ENCODE peak calls at places on chromosomes 13 and 19, in six cellular contexts. One of them, this sample, is unnamed.

GRCh38 chr13:114128624-114129522 is 3.5 kb downstream of the RASA3 start:
- DNase-seq in GM12878: peak; percentile 81
- DNase-seq in HepG2: no peak
- DNase-seq in SK-N-SH: no peak
- DNase-seq in K562: peak; percentile 58
- DNase-seq in A549: no peak
- DNase-seq in this sample: no peak

GRCh38 chr19:41309225-41310030 is 544 bp upstream of the CCDC97 start:
- DNase-seq in SK-N-SH: no peak
- DNase-seq in HepG2: no peak
- DNase-seq in A549: no peak
- DNase-seq in GM12878: no peak
- DNase-seq in K562: no peak
- DNase-seq in this sample: no peak

GRCh38 chr13:44507639-44508038 is 68.5 kb downstream of the TSC22D1 start:
- DNase-seq in A549: no peak
- DNase-seq in K562: no peak
- DNase-seq in SK-N-SH: no peak
- DNase-seq in HepG2: no peak
- DNase-seq in GM12878: no peak
- DNase-seq in this sample: no peak

GRCh38 chr13:78659450-78660110 is 625 bp upstream of the OBI1 start:
- DNase-seq in A549: peak; percentile 1
- DNase-seq in SK-N-SH: peak; percentile 24
- DNase-seq in GM12878: no peak
- DNase-seq in HepG2: no peak
- DNase-seq in K562: no peak
- DNase-seq in this sample: no peak

GRCh38 chr19:18291019-18291524 is 9.7 kb upstream of the JUND start:
- DNase-seq in HepG2: no peak
- DNase-seq in K562: no peak
- DNase-seq in GM12878: no peak
- DNase-seq in SK-N-SH: peak; percentile 63
- DNase-seq in A549: no peak
- DNase-seq in this sample: no peak

GRCh38 chr19:52277471-52277870 is 8.1 kb downstream of the ZNF766 start:
- DNase-seq in GM12878: no peak
- DNase-seq in HepG2: no peak
- DNase-seq in A549: no peak
- DNase-seq in SK-N-SH: no peak
- DNase-seq in K562: no peak
- DNase-seq in this sample: no peak

GRCh38 chr13:23618341-23618740 is 48.1 kb downstream of the TNFRSF19 start:
- DNase-seq in GM12878: no peak
- DNase-seq in A549: peak; percentile 21
- DNase-seq in SK-N-SH: no peak
- DNase-seq in HepG2: no peak
- DNase-seq in K562: no peak
- DNase-seq in this sample: no peak

GRCh38 chr19:18208098-18208951 is 4.5 kb upstream of the RAB3A start:
- DNase-seq in SK-N-SH: peak; percentile 88
- DNase-seq in HepG2: no peak
- DNase-seq in GM12878: no peak
- DNase-seq in A549: no peak
- DNase-seq in K562: peak; percentile 73
- DNase-seq in this sample: peak; percentile 86

GRCh38 chr13:71962735-71963134 is 95.7 kb upstream of the DACH1 start:
- DNase-seq in SK-N-SH: no peak
- DNase-seq in GM12878: no peak
- DNase-seq in A549: no peak
- DNase-seq in K562: no peak
- DNase-seq in HepG2: no peak
- DNase-seq in this sample: no peak

GRCh38 chr13:21478881-21479808 is 20.0 kb upstream of the ZDHHC20 start:
- DNase-seq in SK-N-SH: peak; percentile 47
- DNase-seq in K562: peak; percentile 18
- DNase-seq in GM12878: no peak
- DNase-seq in HepG2: peak; percentile 72
- DNase-seq in A549: no peak
- DNase-seq in this sample: no peak

GRCh38 chr19:21604351-21604926 is 99.0 kb downstream of the ZNF429 start:
- DNase-seq in K562: no peak
- DNase-seq in HepG2: no peak
- DNase-seq in A549: no peak
- DNase-seq in SK-N-SH: no peak
- DNase-seq in GM12878: no peak
- DNase-seq in this sample: no peak

GRCh38 chr19:39843919-39844793 is 2.0 kb downstream of the FBL start:
- DNase-seq in SK-N-SH: peak; percentile 50
- DNase-seq in GM12878: no peak
- DNase-seq in A549: peak; percentile 89
- DNase-seq in HepG2: peak; percentile 51
- DNase-seq in K562: no peak
- DNase-seq in this sample: no peak

GRCh38 chr13:26771796-26772195 is 11.2 kb upstream of the GPR12 start:
- DNase-seq in A549: no peak
- DNase-seq in HepG2: no peak
- DNase-seq in GM12878: no peak
- DNase-seq in SK-N-SH: no peak
- DNase-seq in K562: no peak
- DNase-seq in this sample: no peak

GRCh38 chr19:38737297-38737865 is 6.9 kb downstream of the CAPN12 start:
- DNase-seq in SK-N-SH: no peak
- DNase-seq in GM12878: no peak
- DNase-seq in A549: no peak
- DNase-seq in HepG2: no peak
- DNase-seq in K562: no peak
- DNase-seq in this sample: no peak

GRCh38 chr19:50890422-50891252 is 17.4 kb downstream of the KLK2 start:
- DNase-seq in GM12878: peak; percentile 46
- DNase-seq in HepG2: no peak
- DNase-seq in SK-N-SH: no peak
- DNase-seq in A549: peak; percentile 39
- DNase-seq in K562: no peak
- DNase-seq in this sample: no peak

GRCh38 chr19:46761418-46761831 is 15.2 kb upstream of the STRN4 start:
- DNase-seq in HepG2: peak; percentile 55
- DNase-seq in GM12878: no peak
- DNase-seq in A549: no peak
- DNase-seq in K562: no peak
- DNase-seq in SK-N-SH: no peak
- DNase-seq in this sample: no peak

GRCh38 chr13:20526664-20527063 is 1.0 kb upstream of the CRYL1 start:
- DNase-seq in A549: no peak
- DNase-seq in K562: no peak
- DNase-seq in GM12878: no peak
- DNase-seq in HepG2: peak; percentile 20
- DNase-seq in SK-N-SH: no peak
- DNase-seq in this sample: no peak

GRCh38 chr13:88395804-88396203 is 724.6 kb downstream of the SLITRK5 start:
- DNase-seq in GM12878: no peak
- DNase-seq in HepG2: no peak
- DNase-seq in K562: no peak
- DNase-seq in SK-N-SH: no peak
- DNase-seq in A549: no peak
- DNase-seq in this sample: no peak

GRCh38 chr13:28544026-28544425 is 49.1 kb upstream of the FLT1 start:
- DNase-seq in A549: no peak
- DNase-seq in K562: no peak
- DNase-seq in GM12878: no peak
- DNase-seq in HepG2: no peak
- DNase-seq in SK-N-SH: no peak
- DNase-seq in this sample: no peak

GRCh38 chr13:21031594-21031993 is 29.8 kb downstream of the LATS2 start:
- DNase-seq in A549: no peak
- DNase-seq in HepG2: no peak
- DNase-seq in K562: no peak
- DNase-seq in SK-N-SH: no peak
- DNase-seq in GM12878: no peak
- DNase-seq in this sample: no peak

GRCh38 chr19:18320865-18321728 is 1.8 kb downstream of the LSM4 start:
- DNase-seq in K562: peak; percentile 38
- DNase-seq in SK-N-SH: no peak
- DNase-seq in A549: no peak
- DNase-seq in HepG2: no peak
- DNase-seq in GM12878: no peak
- DNase-seq in this sample: no peak

GRCh38 chr13:43908156-43909126 is 28.7 kb downstream of the LACC1 start:
- DNase-seq in HepG2: peak; percentile 20
- DNase-seq in SK-N-SH: peak; percentile 36
- DNase-seq in GM12878: no peak
- DNase-seq in K562: no peak
- DNase-seq in A549: peak; percentile 25
- DNase-seq in this sample: no peak

GRCh38 chr19:16418597-16418962 is 53.2 kb downstream of the EPS15L1 start:
- DNase-seq in K562: no peak
- DNase-seq in SK-N-SH: no peak
- DNase-seq in A549: no peak
- DNase-seq in GM12878: no peak
- DNase-seq in HepG2: no peak
- DNase-seq in this sample: no peak

GRCh38 chr19:16416574-16416973 is 55.2 kb downstream of the EPS15L1 start:
- DNase-seq in K562: no peak
- DNase-seq in A549: no peak
- DNase-seq in HepG2: no peak
- DNase-seq in SK-N-SH: no peak
- DNase-seq in GM12878: no peak
- DNase-seq in this sample: no peak

GRCh38 chr19:16417660-16418596 is 53.8 kb downstream of the EPS15L1 start:
- DNase-seq in GM12878: no peak
- DNase-seq in SK-N-SH: peak; percentile 91
- DNase-seq in K562: peak; percentile 87
- DNase-seq in HepG2: peak; percentile 30
- DNase-seq in A549: peak; percentile 69
- DNase-seq in this sample: peak; percentile 90

GRCh38 chr19:16415806-16416205 is 56.0 kb downstream of the EPS15L1 start:
- DNase-seq in HepG2: no peak
- DNase-seq in GM12878: no peak
- DNase-seq in K562: no peak
- DNase-seq in SK-N-SH: no peak
- DNase-seq in A549: no peak
- DNase-seq in this sample: no peak

DNA sequence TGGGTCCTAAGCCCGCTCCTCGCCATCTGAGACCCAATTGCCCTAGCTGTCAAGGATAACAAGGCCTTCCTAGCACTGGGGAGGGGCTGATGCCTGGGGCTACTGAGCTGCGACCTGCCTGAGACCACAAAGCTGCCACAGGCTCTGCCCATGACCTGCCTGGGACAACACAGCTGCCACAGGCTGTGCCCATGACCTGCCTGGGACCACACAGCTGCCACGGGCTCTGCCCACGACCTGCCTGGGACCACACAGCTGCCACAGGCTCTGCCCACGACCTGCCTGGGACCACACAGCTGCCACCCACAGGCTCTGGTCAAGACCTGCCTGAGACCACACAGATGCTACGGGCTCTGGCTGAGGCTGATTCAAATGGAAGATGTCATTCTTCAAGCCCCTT is 54.8 kb downstream of the EPS15L1 start:
- DNase-seq in SK-N-SH: no peak
- DNase-seq in HepG2: no peak
- DNase-seq in K562: no peak
- DNase-seq in GM12878: no peak
- DNase-seq in A549: no peak
- DNase-seq in this sample: no peak
- TF ChIP-seq CHD2 in SK-N-SH: no peak
- TF ChIP-seq CHD2 in HepG2: no peak
- TF ChIP-seq CHD2 in K562: no peak
- TF ChIP-seq CHD2 in GM12878: no peak
- TF ChIP-seq CHD2 in A549: no peak
- TF ChIP-seq CHD2 in this sample: no peak

DNA sequence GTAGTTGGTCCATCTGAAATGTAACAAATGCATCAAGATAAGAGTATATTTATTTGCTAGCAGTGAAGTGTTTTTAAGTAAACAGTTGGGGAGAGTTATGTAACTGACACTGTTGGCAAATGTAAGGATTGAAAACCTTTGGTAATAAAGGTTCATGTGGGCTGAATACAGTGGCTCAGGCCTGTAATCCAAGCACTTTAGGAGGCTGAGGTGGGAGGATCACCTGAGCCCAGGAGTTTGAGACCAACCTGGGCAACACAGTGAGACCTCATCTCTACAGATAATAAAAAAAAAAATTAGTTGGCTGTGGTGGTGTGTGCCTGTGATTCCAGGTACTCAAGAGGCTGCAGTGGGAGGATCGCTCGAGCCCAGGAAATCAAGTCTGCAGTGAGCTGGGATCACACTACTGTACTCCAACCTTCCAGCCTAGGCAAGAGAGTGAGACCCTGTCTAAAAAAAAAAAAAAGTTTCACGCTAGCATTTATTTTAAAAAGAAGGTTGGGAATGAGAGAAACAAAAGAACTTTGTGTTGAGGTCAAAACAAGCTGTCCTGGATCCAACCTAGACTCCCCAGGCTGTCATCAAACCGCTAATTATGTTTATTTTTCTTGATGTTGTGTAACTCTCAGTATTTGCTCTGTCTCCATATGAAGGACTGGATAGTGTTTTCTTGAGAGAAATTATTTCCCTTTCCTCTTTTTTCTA is 20.7 kb downstream of the SETDB2 start:
- DNase-seq in GM12878: no peak
- DNase-seq in HepG2: peak; percentile 92
- DNase-seq in SK-N-SH: no peak
- DNase-seq in K562: no peak
- DNase-seq in A549: no peak
- DNase-seq in this sample: no peak
- TF ChIP-seq CHD2 in GM12878: no peak
- TF ChIP-seq CHD2 in HepG2: no peak
- TF ChIP-seq CHD2 in SK-N-SH: no peak
- TF ChIP-seq CHD2 in K562: no peak
- TF ChIP-seq CHD2 in A549: no peak
- TF ChIP-seq CHD2 in this sample: no peak

DNA sequence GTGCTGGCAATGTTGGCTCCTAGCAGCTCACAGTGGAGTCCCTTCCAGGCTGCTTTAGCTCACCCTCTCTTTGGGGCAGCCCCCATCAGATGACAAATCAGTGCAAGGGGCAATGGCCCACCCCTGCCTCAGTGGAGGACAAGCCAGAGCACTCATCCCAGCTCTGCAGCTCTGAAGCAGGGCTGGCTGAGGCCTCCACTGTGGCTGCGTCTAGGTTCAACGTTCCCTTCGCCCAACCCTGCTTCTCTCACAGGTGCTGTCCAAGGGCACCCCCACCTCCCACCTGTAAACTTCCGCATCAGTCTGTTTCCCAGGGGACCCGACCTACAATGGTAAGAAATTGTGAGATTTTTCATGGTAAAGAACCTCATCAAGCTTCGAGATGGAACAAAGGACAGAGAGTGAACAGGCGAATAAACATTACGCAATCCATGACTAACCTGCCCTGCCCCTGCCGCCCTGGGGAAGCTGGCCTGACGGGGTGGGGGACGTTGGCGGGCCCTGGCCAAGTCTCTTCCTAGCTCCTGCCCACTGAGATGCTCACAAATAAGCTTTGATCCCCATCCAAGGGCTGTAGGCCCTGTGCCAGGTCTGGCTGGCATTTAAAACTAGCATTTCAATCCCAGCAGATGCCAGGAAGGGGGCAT is 40.5 kb downstream of the DZIP1 start:
- DNase-seq in HepG2: peak; percentile 70
- DNase-seq in A549: peak; percentile 40
- DNase-seq in GM12878: no peak
- DNase-seq in K562: no peak
- DNase-seq in SK-N-SH: no peak
- DNase-seq in this sample: no peak
- TF ChIP-seq CHD2 in HepG2: no peak
- TF ChIP-seq CHD2 in A549: no peak
- TF ChIP-seq CHD2 in GM12878: no peak
- TF ChIP-seq CHD2 in K562: no peak
- TF ChIP-seq CHD2 in SK-N-SH: no peak
- TF ChIP-seq CHD2 in this sample: no peak

GRCh38 chr13:85347251-85347650 is 452.0 kb downstream of the SLITRK6 start:
- DNase-seq in HepG2: no peak
- DNase-seq in GM12878: no peak
- DNase-seq in A549: no peak
- DNase-seq in K562: no peak
- DNase-seq in SK-N-SH: no peak
- DNase-seq in this sample: no peak
- TF ChIP-seq CHD2 in HepG2: no peak
- TF ChIP-seq CHD2 in GM12878: no peak
- TF ChIP-seq CHD2 in A549: no peak
- TF ChIP-seq CHD2 in K562: no peak
- TF ChIP-seq CHD2 in SK-N-SH: no peak
- TF ChIP-seq CHD2 in this sample: no peak

This sample was measured in H1.